ENCODE peak calls at places on chromosomes 1 and 21, in four cellular contexts. One of them, this sample, is unnamed.

GRCh38 chr21:36747815-36748381 is 49.0 kb downstream of the SIM2 start:
- DNase-seq in fibroblast of villous mesenchyme: peak
- DNase-seq in endothelial cell of umbilical vein: peak
- DNase-seq in choroid plexus epithelial cell: peak
- DNase-seq in this sample: peak

GRCh38 chr1:27889506-27889905 is 17.2 kb downstream of the THEMIS2 start:
- DNase-seq in fibroblast of villous mesenchyme: no peak
- DNase-seq in endothelial cell of umbilical vein: no peak
- DNase-seq in choroid plexus epithelial cell: no peak
- DNase-seq in this sample: no peak

GRCh38 chr1:145824499-145824842 is 471 bp downstream of the POLR3C start:
- DNase-seq in fibroblast of villous mesenchyme: no peak
- DNase-seq in endothelial cell of umbilical vein: no peak
- DNase-seq in choroid plexus epithelial cell: no peak
- DNase-seq in this sample: no peak

GRCh38 chr1:11273595-11274234 is 717 bp downstream of the UBIAD1 start:
- DNase-seq in fibroblast of villous mesenchyme: no peak
- DNase-seq in endothelial cell of umbilical vein: no peak
- DNase-seq in choroid plexus epithelial cell: no peak
- DNase-seq in this sample: no peak

GRCh38 chr1:24322636-24323177 is 3.5 kb downstream of the GRHL3 start:
- DNase-seq in fibroblast of villous mesenchyme: no peak
- DNase-seq in endothelial cell of umbilical vein: peak
- DNase-seq in choroid plexus epithelial cell: peak
- DNase-seq in this sample: peak

GRCh38 chr1:63524166-63524565 is 841 bp downstream of the EFCAB7 start:
- DNase-seq in fibroblast of villous mesenchyme: no peak
- DNase-seq in endothelial cell of umbilical vein: no peak
- DNase-seq in choroid plexus epithelial cell: no peak
- DNase-seq in this sample: no peak

GRCh38 chr1:165696625-165697100 is 1.7 kb downstream of the ALDH9A1 start:
- DNase-seq in fibroblast of villous mesenchyme: peak
- DNase-seq in endothelial cell of umbilical vein: peak
- DNase-seq in choroid plexus epithelial cell: peak
- DNase-seq in this sample: peak

GRCh38 chr1:229229721-229230135 is 41.2 kb upstream of the RAB4A start:
- DNase-seq in fibroblast of villous mesenchyme: peak
- DNase-seq in endothelial cell of umbilical vein: no peak
- DNase-seq in choroid plexus epithelial cell: no peak
- DNase-seq in this sample: no peak

GRCh38 chr1:52955129-52955970 is 28.3 kb downstream of the SCP2 start:
- DNase-seq in fibroblast of villous mesenchyme: peak
- DNase-seq in endothelial cell of umbilical vein: peak
- DNase-seq in choroid plexus epithelial cell: peak
- DNase-seq in this sample: peak

GRCh38 chr1:30877205-30877912 is 31.2 kb downstream of the SDC3 start:
- DNase-seq in fibroblast of villous mesenchyme: peak
- DNase-seq in endothelial cell of umbilical vein: peak
- DNase-seq in choroid plexus epithelial cell: peak
- DNase-seq in this sample: peak

GRCh38 chr21:33325222-33326067 is 675 bp downstream of the IFNAR1 start:
- DNase-seq in fibroblast of villous mesenchyme: peak
- DNase-seq in endothelial cell of umbilical vein: peak
- DNase-seq in choroid plexus epithelial cell: peak
- DNase-seq in this sample: peak

GRCh38 chr1:170714938-170715337 is 51.0 kb downstream of the PRRX1 start:
- DNase-seq in fibroblast of villous mesenchyme: no peak
- DNase-seq in endothelial cell of umbilical vein: no peak
- DNase-seq in choroid plexus epithelial cell: no peak
- DNase-seq in this sample: peak

GRCh38 chr1:172373864-172374263 is 46.6 kb upstream of the C1orf105 start:
- DNase-seq in fibroblast of villous mesenchyme: peak
- DNase-seq in endothelial cell of umbilical vein: no peak
- DNase-seq in choroid plexus epithelial cell: peak
- DNase-seq in this sample: peak

GRCh38 chr1:201095581-201096531 is 16.4 kb downstream of the CACNA1S start:
- DNase-seq in fibroblast of villous mesenchyme: no peak
- DNase-seq in endothelial cell of umbilical vein: no peak
- DNase-seq in choroid plexus epithelial cell: no peak
- DNase-seq in this sample: no peak

GRCh38 chr1:32900956-32901822 is at the start of gene TMEM54:
- DNase-seq in fibroblast of villous mesenchyme: no peak
- DNase-seq in endothelial cell of umbilical vein: no peak
- DNase-seq in choroid plexus epithelial cell: no peak
- DNase-seq in this sample: no peak

GRCh38 chr1:239253032-239253431 is 133.3 kb upstream of the CHRM3 start:
- DNase-seq in fibroblast of villous mesenchyme: no peak
- DNase-seq in endothelial cell of umbilical vein: no peak
- DNase-seq in choroid plexus epithelial cell: no peak
- DNase-seq in this sample: peak

GRCh38 chr1:202697038-202697437 is 13.2 kb downstream of the SYT2 start:
- DNase-seq in fibroblast of villous mesenchyme: no peak
- DNase-seq in endothelial cell of umbilical vein: no peak
- DNase-seq in choroid plexus epithelial cell: no peak
- DNase-seq in this sample: no peak

GRCh38 chr1:53944469-53945182 is 873 bp downstream of the IFT25 start:
- DNase-seq in fibroblast of villous mesenchyme: no peak
- DNase-seq in endothelial cell of umbilical vein: no peak
- DNase-seq in choroid plexus epithelial cell: peak
- DNase-seq in this sample: no peak

GRCh38 chr1:48530727-48531351 is 58.8 kb upstream of the SPATA6 start:
- DNase-seq in fibroblast of villous mesenchyme: peak
- DNase-seq in endothelial cell of umbilical vein: peak
- DNase-seq in choroid plexus epithelial cell: peak
- DNase-seq in this sample: peak

GRCh38 chr1:53560572-53561487 is 101.6 kb downstream of the DMRTB1 start:
- DNase-seq in fibroblast of villous mesenchyme: peak
- DNase-seq in endothelial cell of umbilical vein: no peak
- DNase-seq in choroid plexus epithelial cell: no peak
- DNase-seq in this sample: no peak

GRCh38 chr1:147080013-147080661 is 92.1 kb downstream of the PRKAB2 start:
- DNase-seq in fibroblast of villous mesenchyme: no peak
- DNase-seq in endothelial cell of umbilical vein: no peak
- DNase-seq in choroid plexus epithelial cell: no peak
- DNase-seq in this sample: no peak

DNA sequence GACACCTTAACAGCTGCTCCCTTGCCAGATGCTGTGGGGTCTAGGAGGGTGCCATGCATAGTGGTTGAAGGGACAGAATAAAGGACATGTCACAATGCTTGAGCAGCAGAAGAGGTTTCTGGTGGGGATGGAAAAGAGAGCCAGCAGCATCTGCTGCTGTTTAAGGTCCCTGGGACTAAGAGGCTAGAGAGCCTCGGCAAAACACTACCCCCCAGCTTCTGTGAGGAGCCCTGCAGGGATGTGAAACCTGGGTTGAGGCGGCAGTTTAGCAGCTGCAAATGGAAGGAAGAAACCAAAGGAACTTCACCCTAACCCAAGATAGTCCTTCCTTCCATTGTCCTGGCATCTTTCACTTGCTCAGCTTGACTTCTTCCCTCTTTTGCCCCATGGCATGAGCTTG is 39.4 kb downstream of the PLXNA2 start:
- DNase-seq in fibroblast of villous mesenchyme: no peak
- DNase-seq in endothelial cell of umbilical vein: no peak
- DNase-seq in choroid plexus epithelial cell: no peak
- DNase-seq in this sample: no peak
- TF ChIP-seq CTCF in fibroblast of villous mesenchyme: no peak
- TF ChIP-seq CTCF in endothelial cell of umbilical vein: no peak
- TF ChIP-seq CTCF in choroid plexus epithelial cell: peak
- TF ChIP-seq CTCF in this sample: no peak

GRCh38 chr1:68456207-68456606 is 6.5 kb upstream of the RPE65 start:
- DNase-seq in fibroblast of villous mesenchyme: no peak
- DNase-seq in endothelial cell of umbilical vein: no peak
- DNase-seq in choroid plexus epithelial cell: no peak
- DNase-seq in this sample: no peak

GRCh38 chr1:68453060-68453665 is 3.4 kb upstream of the RPE65 start:
- DNase-seq in fibroblast of villous mesenchyme: no peak
- DNase-seq in endothelial cell of umbilical vein: no peak
- DNase-seq in choroid plexus epithelial cell: no peak
- DNase-seq in this sample: peak

GRCh38 chr1:68449901-68450300 is at the start of gene RPE65:
- DNase-seq in fibroblast of villous mesenchyme: no peak
- DNase-seq in endothelial cell of umbilical vein: no peak
- DNase-seq in choroid plexus epithelial cell: peak
- DNase-seq in this sample: peak

GRCh38 chr1:68459091-68459490 is 9.3 kb upstream of the RPE65 start:
- DNase-seq in fibroblast of villous mesenchyme: no peak
- DNase-seq in endothelial cell of umbilical vein: no peak
- DNase-seq in choroid plexus epithelial cell: no peak
- DNase-seq in this sample: no peak

GRCh38 chr1:68454534-68454933 is 4.8 kb upstream of the RPE65 start:
- DNase-seq in fibroblast of villous mesenchyme: no peak
- DNase-seq in endothelial cell of umbilical vein: no peak
- DNase-seq in choroid plexus epithelial cell: no peak
- DNase-seq in this sample: no peak
- TF ChIP-seq CTCF in fibroblast of villous mesenchyme: no peak
- TF ChIP-seq CTCF in endothelial cell of umbilical vein: no peak
- TF ChIP-seq CTCF in choroid plexus epithelial cell: peak
- TF ChIP-seq CTCF in this sample: no peak

DNA sequence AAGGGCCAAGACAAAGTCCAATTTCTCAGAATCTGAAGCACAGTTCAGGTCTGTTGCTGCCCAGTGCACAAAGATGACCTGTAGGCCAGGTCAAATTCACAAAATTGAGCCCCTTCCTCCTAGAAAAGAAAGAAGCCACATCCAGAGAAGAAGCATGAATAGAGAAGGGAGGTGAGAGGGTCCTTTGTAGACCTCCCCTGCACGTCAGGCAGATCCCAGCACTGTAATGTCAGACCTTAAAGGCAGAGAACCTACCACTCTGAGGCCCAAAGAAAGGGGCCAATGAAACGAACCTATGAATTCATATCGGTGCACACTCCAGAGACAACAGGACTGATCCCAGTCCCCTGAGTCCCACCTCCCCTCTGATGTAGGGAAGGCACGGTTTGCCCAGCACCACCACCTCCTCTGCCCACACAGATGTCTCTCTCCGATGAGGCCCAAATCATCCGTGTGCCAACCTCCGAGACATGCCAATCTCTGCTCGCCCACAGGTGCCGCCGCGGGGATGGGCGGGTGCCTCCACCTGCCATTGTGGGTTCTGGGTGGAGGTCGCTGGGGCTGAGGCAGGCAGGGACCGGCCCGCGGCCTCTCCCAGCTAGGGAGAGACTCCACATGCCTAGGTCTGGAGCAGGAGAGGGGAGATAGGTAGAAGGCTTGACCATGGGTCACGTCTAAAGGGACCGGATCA is 42.2 kb downstream of the RRAGC start:
- DNase-seq in fibroblast of villous mesenchyme: no peak
- DNase-seq in endothelial cell of umbilical vein: no peak
- DNase-seq in choroid plexus epithelial cell: no peak
- DNase-seq in this sample: no peak
- TF ChIP-seq CTCF in fibroblast of villous mesenchyme: no peak
- TF ChIP-seq CTCF in endothelial cell of umbilical vein: no peak
- TF ChIP-seq CTCF in choroid plexus epithelial cell: no peak
- TF ChIP-seq CTCF in this sample: no peak

GRCh38 chr1:248047008-248047407 is 372 bp downstream of the OR2L3 start:
- DNase-seq in fibroblast of villous mesenchyme: no peak
- DNase-seq in endothelial cell of umbilical vein: no peak
- DNase-seq in choroid plexus epithelial cell: no peak
- DNase-seq in this sample: no peak
- TF ChIP-seq CTCF in fibroblast of villous mesenchyme: no peak
- TF ChIP-seq CTCF in endothelial cell of umbilical vein: no peak
- TF ChIP-seq CTCF in choroid plexus epithelial cell: no peak
- TF ChIP-seq CTCF in this sample: no peak

GRCh38 chr1:244291867-244292180 is 159.9 kb downstream of the ADSS2 start:
- DNase-seq in fibroblast of villous mesenchyme: no peak
- DNase-seq in endothelial cell of umbilical vein: no peak
- DNase-seq in choroid plexus epithelial cell: no peak
- DNase-seq in this sample: no peak

GRCh38 chr1:244289976-244290375 is 161.7 kb downstream of the ADSS2 start:
- DNase-seq in fibroblast of villous mesenchyme: no peak
- DNase-seq in endothelial cell of umbilical vein: no peak
- DNase-seq in choroid plexus epithelial cell: no peak
- DNase-seq in this sample: no peak

GRCh38 chr1:244291171-244291866 is 160.4 kb downstream of the ADSS2 start:
- DNase-seq in fibroblast of villous mesenchyme: no peak
- DNase-seq in endothelial cell of umbilical vein: no peak
- DNase-seq in choroid plexus epithelial cell: no peak
- DNase-seq in this sample: no peak

GRCh38 chr1:244288663-244289062 is 163.0 kb downstream of the ADSS2 start:
- DNase-seq in fibroblast of villous mesenchyme: no peak
- DNase-seq in endothelial cell of umbilical vein: no peak
- DNase-seq in choroid plexus epithelial cell: no peak
- DNase-seq in this sample: no peak

DNA sequence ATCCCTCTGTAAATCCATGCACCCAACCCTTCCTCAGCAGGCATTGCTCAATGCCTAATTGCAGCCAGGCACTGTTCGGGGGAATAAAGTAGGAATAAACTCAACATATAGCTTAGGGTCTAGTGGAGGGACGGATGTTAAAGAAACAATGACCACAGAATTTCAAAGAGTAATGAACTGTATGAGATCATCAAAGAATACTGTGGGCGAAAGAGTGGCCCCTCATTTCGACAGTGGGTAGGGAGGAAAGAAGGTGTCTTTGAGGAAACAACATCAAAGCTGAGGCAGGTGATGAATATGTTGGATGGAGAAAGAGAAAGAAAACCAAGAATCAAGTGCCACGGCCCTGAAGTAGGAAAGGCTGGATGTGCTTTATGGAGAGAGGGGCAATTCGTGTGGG is 161.3 kb downstream of the ADSS2 start:
- DNase-seq in fibroblast of villous mesenchyme: no peak
- DNase-seq in endothelial cell of umbilical vein: no peak
- DNase-seq in choroid plexus epithelial cell: no peak
- DNase-seq in this sample: no peak
- TF ChIP-seq CTCF in fibroblast of villous mesenchyme: no peak
- TF ChIP-seq CTCF in endothelial cell of umbilical vein: no peak
- TF ChIP-seq CTCF in choroid plexus epithelial cell: no peak
- TF ChIP-seq CTCF in this sample: no peak

DNA sequence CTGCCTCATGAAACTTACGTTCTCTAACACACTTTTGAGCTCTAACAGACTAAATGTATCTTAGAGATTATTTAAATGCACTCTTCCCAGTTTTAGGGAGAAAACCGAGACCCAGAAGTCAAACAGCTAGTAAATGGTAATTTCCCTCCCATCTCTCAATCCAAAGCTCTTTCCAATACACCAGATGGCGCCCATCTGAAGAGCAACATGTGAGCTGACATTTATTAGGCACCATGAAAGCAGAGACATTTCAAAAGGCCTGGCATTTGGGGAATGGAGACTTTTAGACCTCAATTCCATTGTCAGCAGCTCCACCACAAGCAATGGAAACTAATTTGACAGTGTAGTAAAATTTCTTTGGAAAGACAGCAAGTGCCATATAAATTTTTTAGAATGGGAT is 191.4 kb downstream of the DAB1 start:
- DNase-seq in fibroblast of villous mesenchyme: no peak
- DNase-seq in endothelial cell of umbilical vein: no peak
- DNase-seq in choroid plexus epithelial cell: peak
- DNase-seq in this sample: no peak
- TF ChIP-seq CTCF in fibroblast of villous mesenchyme: no peak
- TF ChIP-seq CTCF in endothelial cell of umbilical vein: no peak
- TF ChIP-seq CTCF in choroid plexus epithelial cell: peak
- TF ChIP-seq CTCF in this sample: no peak

GRCh38 chr1:20029178-20029912 is 40.6 kb upstream of the PLA2G5 start:
- DNase-seq in fibroblast of villous mesenchyme: peak
- DNase-seq in endothelial cell of umbilical vein: peak
- DNase-seq in choroid plexus epithelial cell: no peak
- DNase-seq in this sample: no peak
- TF ChIP-seq CTCF in fibroblast of villous mesenchyme: no peak
- TF ChIP-seq CTCF in endothelial cell of umbilical vein: no peak
- TF ChIP-seq CTCF in choroid plexus epithelial cell: no peak
- TF ChIP-seq CTCF in this sample: no peak